ENCODE peak calls at places on chromosomes 4 and X, in seven cellular contexts. One of them, this sample, is unnamed.

GRCh38 chr4:93103042-93103441 is 725.5 kb upstream of the ATOH1 start:
- DNase-seq in heart left ventricle: no peak
- DNase-seq in upper lobe of right lung: no peak
- DNase-seq in HFFc6: no peak
- DNase-seq in kidney: no peak
- DNase-seq in AG09309: no peak
- DNase-seq in kidney epithelial cell: no peak
- DNase-seq in this sample: no peak

GRCh38 chrX:17608898-17609297 is 128.4 kb upstream of the SCML1 start:
- DNase-seq in kidney: no peak
- DNase-seq in kidney epithelial cell: no peak
- DNase-seq in upper lobe of right lung: no peak
- DNase-seq in heart left ventricle: no peak
- DNase-seq in HFFc6: no peak
- DNase-seq in AG09309: no peak
- DNase-seq in this sample: peak

GRCh38 chr4:140098481-140099132 is 55.4 kb downstream of the MAML3 start:
- DNase-seq in kidney epithelial cell: no peak
- DNase-seq in heart left ventricle: no peak
- DNase-seq in upper lobe of right lung: no peak
- DNase-seq in kidney: no peak
- DNase-seq in AG09309: no peak
- DNase-seq in HFFc6: no peak
- DNase-seq in this sample: no peak

GRCh38 chr4:78669453-78669852 is 106.7 kb upstream of the BMP2K start:
- DNase-seq in heart left ventricle: no peak
- DNase-seq in kidney epithelial cell: no peak
- DNase-seq in HFFc6: no peak
- DNase-seq in kidney: no peak
- DNase-seq in AG09309: no peak
- DNase-seq in upper lobe of right lung: no peak
- DNase-seq in this sample: no peak

GRCh38 chr4:92091335-92091734 is 212.4 kb upstream of the GRID2 start:
- DNase-seq in heart left ventricle: no peak
- DNase-seq in kidney: no peak
- DNase-seq in HFFc6: no peak
- DNase-seq in AG09309: no peak
- DNase-seq in kidney epithelial cell: no peak
- DNase-seq in upper lobe of right lung: no peak
- DNase-seq in this sample: no peak

GRCh38 chr4:140343303-140343702 is 30.1 kb upstream of the SCOC start:
- DNase-seq in kidney: peak
- DNase-seq in kidney epithelial cell: peak
- DNase-seq in HFFc6: no peak
- DNase-seq in heart left ventricle: no peak
- DNase-seq in AG09309: no peak
- DNase-seq in upper lobe of right lung: peak
- DNase-seq in this sample: peak

GRCh38 chr4:123709336-123709735 is 312.7 kb downstream of the SPRY1 start:
- DNase-seq in upper lobe of right lung: no peak
- DNase-seq in HFFc6: no peak
- DNase-seq in heart left ventricle: no peak
- DNase-seq in AG09309: no peak
- DNase-seq in kidney epithelial cell: no peak
- DNase-seq in kidney: no peak
- DNase-seq in this sample: no peak

GRCh38 chr4:83371936-83372335 is 37.3 kb upstream of the HPSE start:
- DNase-seq in upper lobe of right lung: no peak
- DNase-seq in AG09309: no peak
- DNase-seq in HFFc6: no peak
- DNase-seq in kidney epithelial cell: no peak
- DNase-seq in heart left ventricle: no peak
- DNase-seq in kidney: no peak
- DNase-seq in this sample: no peak

GRCh38 chr4:168981460-168981859 is 28.6 kb downstream of the CBR4 start:
- DNase-seq in heart left ventricle: no peak
- DNase-seq in AG09309: no peak
- DNase-seq in upper lobe of right lung: no peak
- DNase-seq in kidney epithelial cell: no peak
- DNase-seq in HFFc6: no peak
- DNase-seq in kidney: no peak
- DNase-seq in this sample: no peak

DNA sequence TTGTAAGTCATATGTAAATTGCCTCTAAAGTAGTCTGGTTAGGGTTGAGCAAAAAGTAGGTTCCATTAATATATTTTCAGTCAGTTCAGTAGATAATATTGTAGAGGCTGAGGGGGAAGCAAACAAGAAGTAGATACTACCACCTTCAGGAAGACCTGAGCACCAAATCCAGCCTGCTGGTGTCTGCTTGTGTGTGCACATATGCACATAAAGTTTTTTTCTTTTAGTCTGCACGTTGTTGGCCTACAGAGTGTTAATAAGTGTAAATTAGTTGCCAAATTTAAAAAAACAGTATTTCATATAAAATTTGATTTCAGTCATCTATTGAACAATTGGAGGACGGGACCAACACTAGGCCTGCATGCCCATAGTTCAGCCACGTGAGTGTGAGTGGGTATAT is 76.7 kb downstream of the CCKAR start:
- DNase-seq in AG09309: no peak
- DNase-seq in kidney: no peak
- DNase-seq in heart left ventricle: no peak
- DNase-seq in HFFc6: no peak
- DNase-seq in upper lobe of right lung: no peak
- DNase-seq in kidney epithelial cell: no peak
- DNase-seq in this sample: no peak
- TF ChIP-seq CTCF in AG09309: no peak
- TF ChIP-seq CTCF in kidney: no peak
- TF ChIP-seq CTCF in heart left ventricle: no peak
- TF ChIP-seq CTCF in HFFc6: no peak
- TF ChIP-seq CTCF in upper lobe of right lung: no peak
- TF ChIP-seq CTCF in kidney epithelial cell: no peak
- TF ChIP-seq CTCF in this sample: no peak

GRCh38 chr4:96170198-96170597 is 330.3 kb downstream of the PDHA2 start:
- DNase-seq in HFFc6: no peak
- DNase-seq in heart left ventricle: no peak
- DNase-seq in upper lobe of right lung: no peak
- DNase-seq in kidney: peak
- DNase-seq in kidney epithelial cell: no peak
- DNase-seq in AG09309: no peak
- DNase-seq in this sample: no peak
- TF ChIP-seq CTCF in HFFc6: no peak
- TF ChIP-seq CTCF in heart left ventricle: no peak
- TF ChIP-seq CTCF in upper lobe of right lung: no peak
- TF ChIP-seq CTCF in kidney: no peak
- TF ChIP-seq CTCF in kidney epithelial cell: peak
- TF ChIP-seq CTCF in AG09309: no peak
- TF ChIP-seq CTCF in this sample: peak

GRCh38 chrX:102651968-102652744 is 873 bp downstream of the GPRASP1 start:
- DNase-seq in kidney epithelial cell: no peak
- DNase-seq in upper lobe of right lung: no peak
- DNase-seq in AG09309: no peak
- DNase-seq in heart left ventricle: peak
- DNase-seq in kidney: peak
- DNase-seq in HFFc6: peak
- DNase-seq in this sample: no peak
- TF ChIP-seq CTCF in kidney epithelial cell: peak
- TF ChIP-seq CTCF in upper lobe of right lung: peak
- TF ChIP-seq CTCF in AG09309: peak
- TF ChIP-seq CTCF in heart left ventricle: peak
- TF ChIP-seq CTCF in kidney: peak
- TF ChIP-seq CTCF in HFFc6: peak
- TF ChIP-seq CTCF in this sample: no peak

DNA sequence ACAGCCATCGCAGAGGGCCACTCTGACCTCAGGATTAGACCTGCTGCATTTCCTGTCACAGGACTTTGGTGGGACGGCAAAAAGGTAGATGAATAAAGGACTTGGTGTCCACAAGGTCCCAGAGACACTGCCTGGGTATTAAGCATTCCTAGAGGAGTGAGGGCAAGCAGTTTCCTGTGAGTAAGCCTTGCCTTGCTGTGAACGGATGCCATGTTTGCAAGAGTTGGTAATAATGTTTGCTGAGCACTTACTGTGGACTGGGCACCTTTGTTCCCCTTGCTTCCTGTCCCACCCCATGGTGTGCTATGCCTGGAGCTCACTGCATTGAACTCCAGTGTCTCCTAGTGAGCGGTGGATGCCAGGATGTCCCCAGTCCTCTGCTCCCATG is 95.7 kb upstream of the MSX1 start:
- DNase-seq in upper lobe of right lung: no peak
- DNase-seq in kidney epithelial cell: no peak
- DNase-seq in heart left ventricle: no peak
- DNase-seq in AG09309: no peak
- DNase-seq in kidney: no peak
- DNase-seq in HFFc6: peak
- DNase-seq in this sample: no peak
- TF ChIP-seq CTCF in upper lobe of right lung: no peak
- TF ChIP-seq CTCF in kidney epithelial cell: no peak
- TF ChIP-seq CTCF in heart left ventricle: no peak
- TF ChIP-seq CTCF in AG09309: no peak
- TF ChIP-seq CTCF in kidney: no peak
- TF ChIP-seq CTCF in HFFc6: no peak
- TF ChIP-seq CTCF in this sample: no peak

GRCh38 chr4:26226978-26227377 is 93.8 kb upstream of the RBPJ start:
- DNase-seq in AG09309: no peak
- DNase-seq in kidney epithelial cell: no peak
- DNase-seq in HFFc6: no peak
- DNase-seq in kidney: no peak
- DNase-seq in heart left ventricle: no peak
- DNase-seq in upper lobe of right lung: no peak
- DNase-seq in this sample: no peak
- TF ChIP-seq CTCF in AG09309: no peak
- TF ChIP-seq CTCF in kidney epithelial cell: no peak
- TF ChIP-seq CTCF in HFFc6: no peak
- TF ChIP-seq CTCF in kidney: no peak
- TF ChIP-seq CTCF in heart left ventricle: no peak
- TF ChIP-seq CTCF in upper lobe of right lung: no peak
- TF ChIP-seq CTCF in this sample: no peak

GRCh38 chr4:51963871-51964513 is 56.2 kb downstream of the LRRC66 start:
- DNase-seq in kidney: no peak
- DNase-seq in heart left ventricle: no peak
- DNase-seq in HFFc6: no peak
- DNase-seq in upper lobe of right lung: no peak
- DNase-seq in kidney epithelial cell: no peak
- DNase-seq in AG09309: no peak
- DNase-seq in this sample: no peak

GRCh38 chr4:51960486-51960885 is 59.7 kb downstream of the LRRC66 start:
- DNase-seq in heart left ventricle: no peak
- DNase-seq in AG09309: no peak
- DNase-seq in kidney epithelial cell: no peak
- DNase-seq in upper lobe of right lung: no peak
- DNase-seq in kidney: no peak
- DNase-seq in HFFc6: no peak
- DNase-seq in this sample: peak

DNA sequence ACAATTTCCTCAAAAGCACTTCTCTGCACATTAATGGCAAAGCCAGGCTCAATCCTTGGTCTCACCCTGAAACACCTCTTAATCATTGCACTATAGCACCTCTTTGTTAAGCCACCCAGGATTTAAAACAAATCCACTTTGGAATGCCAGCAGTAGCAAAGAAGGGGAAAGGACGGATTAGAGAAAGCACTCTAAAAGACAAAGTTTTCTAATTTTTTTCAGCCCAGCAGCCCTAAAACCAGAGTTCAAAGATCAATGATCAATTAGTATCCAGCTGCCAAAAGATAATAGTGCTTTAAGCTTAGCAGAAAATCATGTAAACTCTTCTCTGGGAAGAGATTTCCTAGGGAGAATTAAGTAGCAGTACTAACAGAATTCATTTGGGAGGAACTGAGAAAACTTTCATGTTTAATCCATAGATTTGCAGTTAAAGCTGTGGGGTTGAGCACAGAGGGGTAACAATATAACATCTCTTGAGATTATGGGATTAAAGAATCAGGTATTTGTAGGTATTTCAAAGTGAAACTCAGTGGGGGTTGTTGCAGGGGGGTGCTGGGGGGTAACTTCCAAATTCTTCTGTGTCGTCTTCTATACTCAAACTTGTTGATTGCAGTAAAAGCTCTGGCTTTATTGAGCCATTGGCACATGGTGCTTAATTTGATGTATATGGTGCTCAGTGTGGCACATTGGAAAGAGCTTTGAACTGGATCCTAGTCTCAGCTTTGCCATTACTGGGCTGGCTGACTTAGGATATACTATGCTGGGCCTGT is 61.8 kb downstream of the LRRC66 start:
- DNase-seq in heart left ventricle: no peak
- DNase-seq in kidney epithelial cell: no peak
- DNase-seq in upper lobe of right lung: no peak
- DNase-seq in AG09309: no peak
- DNase-seq in kidney: no peak
- DNase-seq in HFFc6: no peak
- DNase-seq in this sample: no peak
- TF ChIP-seq CTCF in heart left ventricle: no peak
- TF ChIP-seq CTCF in kidney epithelial cell: no peak
- TF ChIP-seq CTCF in upper lobe of right lung: no peak
- TF ChIP-seq CTCF in AG09309: no peak
- TF ChIP-seq CTCF in kidney: no peak
- TF ChIP-seq CTCF in HFFc6: no peak
- TF ChIP-seq CTCF in this sample: no peak

GRCh38 chrX:53244610-53245009 is 19.6 kb upstream of the KDM5C start:
- DNase-seq in HFFc6: no peak
- DNase-seq in upper lobe of right lung: no peak
- DNase-seq in kidney epithelial cell: no peak
- DNase-seq in AG09309: no peak
- DNase-seq in kidney: no peak
- DNase-seq in heart left ventricle: no peak
- DNase-seq in this sample: no peak
- TF ChIP-seq CTCF in HFFc6: peak
- TF ChIP-seq CTCF in upper lobe of right lung: peak
- TF ChIP-seq CTCF in kidney epithelial cell: no peak
- TF ChIP-seq CTCF in AG09309: peak
- TF ChIP-seq CTCF in kidney: no peak
- TF ChIP-seq CTCF in heart left ventricle: no peak
- TF ChIP-seq CTCF in this sample: peak

GRCh38 chr4:674172-675035 is at the start of the genes ATP5ME and MYL5:
- DNase-seq in kidney epithelial cell: peak
- DNase-seq in kidney: peak
- DNase-seq in heart left ventricle: peak
- DNase-seq in AG09309: peak
- DNase-seq in HFFc6: peak
- DNase-seq in upper lobe of right lung: peak
- DNase-seq in this sample: peak
- TF ChIP-seq CTCF in kidney epithelial cell: peak
- TF ChIP-seq CTCF in kidney: peak
- TF ChIP-seq CTCF in heart left ventricle: peak
- TF ChIP-seq CTCF in AG09309: peak
- TF ChIP-seq CTCF in HFFc6: peak
- TF ChIP-seq CTCF in upper lobe of right lung: peak
- TF ChIP-seq CTCF in this sample: peak